ENCODE peak calls at places on chromosome 13, in six cellular contexts. P, F, B, E, S and M are unnamed samples.
A peak's percentile ranks its signal among the peaks of the same experiment; 100 is the strongest.

GRCh38 chr13:41231786-41232185 is 31.6 kb downstream of the MTRF1 start:
- DNase-seq in E (no peak), B (no peak), P (peak; percentile 25), F (no peak), S (no peak), M (no peak)

GRCh38 chr13:36606060-36606459 is 67.8 kb upstream of the SERTM1 start:
- DNase-seq in P (no peak), S (no peak), B (no peak), F (no peak), E (no peak), M (no peak)

GRCh38 chr13:54373211-54373610 is 1344.6 kb downstream of the OLFM4 start:
- DNase-seq in F (no peak), S (no peak), P (no peak), B (no peak), E (no peak), M (peak; percentile 76)

GRCh38 chr13:91199866-91200265 is 147.6 kb upstream of the MIR17HG start:
- DNase-seq in B (no peak), E (no peak), S (no peak), P (no peak), F (no peak), M (no peak)

GRCh38 chr13:103324641-103325040 is 258.4 kb upstream of the SLC10A2 start:
- DNase-seq in E (no peak), P (no peak), F (no peak), S (no peak), B (no peak), M (no peak)

GRCh38 chr13:102538938-102539337 is 57.8 kb upstream of the TPP2 start:
- DNase-seq in B (no peak), P (no peak), F (no peak), E (no peak), S (no peak), M (no peak)

GRCh38 chr13:113744197-113745000 is 14.6 kb upstream of the TMEM255B start:
- DNase-seq in F (no peak), P (no peak), E (no peak), B (no peak), S (no peak), M (no peak)

GRCh38 chr13:112806761-112807652 is 117.2 kb downstream of the ATP11A start:
- DNase-seq in F (no peak), E (no peak), P (no peak), S (no peak), B (peak; percentile 45), M (no peak)

GRCh38 chr13:51557875-51558604 is 26.2 kb upstream of the WDFY2 start:
- DNase-seq in F (no peak), B (no peak), E (peak; percentile 54), P (peak; percentile 68), S (no peak), M (no peak)

GRCh38 chr13:34578917-34579316 is 363.2 kb upstream of the NBEA start:
- DNase-seq in B (no peak), E (no peak), F (no peak), P (no peak), S (no peak), M (no peak)

GRCh38 chr13:35926859-35927530 is 204.2 kb downstream of the DCLK1 start:
- DNase-seq in S (no peak), B (no peak), P (peak; percentile 54), F (no peak), E (peak; percentile 29), M (no peak)

GRCh38 chr13:20473139-20473538 is 52.5 kb downstream of the CRYL1 start:
- DNase-seq in P (no peak), B (no peak), F (no peak), E (no peak), S (no peak), M (no peak)

GRCh38 chr13:23867027-23867491 is 22.1 kb downstream of the MIPEP start:
- DNase-seq in P (no peak), F (no peak), B (no peak), S (no peak), E (no peak), M (no peak)

GRCh38 chr13:109802936-109803335 is 16.6 kb upstream of the IRS2 start:
- DNase-seq in P (no peak), F (no peak), S (no peak), E (no peak), B (no peak), M (no peak)

GRCh38 chr13:40228486-40228885 is 438.0 kb downstream of the FOXO1 start:
- DNase-seq in B (no peak), S (no peak), P (no peak), F (no peak), E (no peak), M (no peak)

GRCh38 chr13:54196684-54197083 is 1168.1 kb downstream of the OLFM4 start:
- DNase-seq in B (no peak), S (no peak), P (no peak), F (no peak), E (no peak), M (no peak)

GRCh38 chr13:113023217-113023597 is 54.2 kb downstream of the MCF2L start:
- DNase-seq in F (no peak), S (no peak), E (no peak), P (peak; percentile 44), B (no peak), M (no peak)